ENCODE peak calls at places on chromosome 6, in ten cellular contexts. A is spleen; U is ovary; M is left ventricle myocardium inferior; J is RWPE2; G is GM23248; F is kidney; T is Caco-2; Q is OCI-LY7; C is effector memory CD4-positive, alpha-beta T cell. P is an unnamed sample. For H3K9me3, the result is how much of the 10 kb centered on the place peaks cover.

GRCh38 chr6:81937296-81937937 is 184.9 kb upstream of the TENT5A start:
- DNase-seq in A (no peak), U (no peak), M (no peak), J (no peak), G (peak), F (no peak), T (no peak), Q (no peak), C (no peak), P (no peak)

GRCh38 chr6:139392834-139393233 is 18.4 kb upstream of the CITED2 start:
- DNase-seq in A (no peak), U (no peak), M (no peak), J (no peak), G (peak), F (no peak), T (no peak), Q (no peak), C (no peak), P (no peak)

GRCh38 chr6:159060107-159060506 is 15.3 kb upstream of the TAGAP start:
- DNase-seq in A (no peak), U (no peak), M (no peak), J (no peak), G (no peak), F (no peak), T (no peak), Q (no peak), C (no peak), P (no peak)

GRCh38 chr6:131949909-131950766 is 1.0 kb downstream of the CCN2 start:
- DNase-seq in A (peak), U (peak), M (peak), J (peak), G (peak), F (peak), T (peak), Q (no peak), C (no peak), P (peak)

GRCh38 chr6:97917369-97917768 is 634.4 kb upstream of the MMS22L start:
- DNase-seq in A (no peak), U (no peak), M (no peak), J (no peak), G (no peak), F (no peak), T (no peak), Q (no peak), C (no peak), P (no peak)

GRCh38 chr6:114075777-114076176 is 104.8 kb upstream of the HDAC2 start:
- DNase-seq in A (no peak), U (no peak), M (no peak), J (no peak), G (no peak), F (no peak), T (no peak), Q (no peak), C (no peak), P (no peak)

GRCh38 chr6:116364361-116364760 is 6.4 kb upstream of the DSE start:
- DNase-seq in A (no peak), U (no peak), M (no peak), J (no peak), G (peak), F (no peak), T (no peak), Q (no peak), C (no peak), P (no peak)

GRCh38 chr6:46985943-46986342 is 56.2 kb downstream of the ADGRF1 start:
- DNase-seq in A (no peak), U (no peak), M (no peak), J (no peak), G (peak), F (no peak), T (no peak), Q (no peak), C (no peak), P (no peak)

GRCh38 chr6:25418463-25419052 is 139.4 kb downstream of the CARMIL1 start:
- DNase-seq in A (no peak), U (no peak), M (no peak), J (no peak), G (no peak), F (no peak), T (no peak), Q (no peak), C (no peak), P (no peak)

GRCh38 chr6:5084787-5085637 is at the start of gene PPP1R3G:
- DNase-seq in A (peak), U (peak), M (peak), J (no peak), G (peak), F (peak), T (no peak), Q (no peak), C (no peak), P (peak)

GRCh38 chr6:160431231-160431630 is 83.1 kb downstream of the SLC22A3 start:
- DNase-seq in A (no peak), U (peak), M (peak), J (no peak), G (peak), F (no peak), T (no peak), Q (no peak), C (no peak), P (peak)

GRCh38 chr6:80022803-80023202 is 18.4 kb downstream of the TTK start:
- DNase-seq in A (no peak), U (no peak), M (no peak), J (no peak), G (peak), F (no peak), T (no peak), Q (no peak), C (no peak), P (no peak)

GRCh38 chr6:166516256-166516655 is 70.2 kb downstream of the RAMACL start:
- DNase-seq in A (no peak), U (no peak), M (no peak), J (no peak), G (no peak), F (no peak), T (no peak), Q (no peak), C (no peak), P (no peak)

GRCh38 chr6:30769088-30769852 is 24.9 kb upstream of the IER3 start:
- DNase-seq in A (no peak), U (peak), M (no peak), J (peak), G (peak), F (peak), T (peak), Q (no peak), C (peak), P (peak)

GRCh38 chr6:136646377-136646776 is 96.2 kb upstream of the MAP7 start:
- DNase-seq in A (no peak), U (no peak), M (no peak), J (no peak), G (peak), F (no peak), T (no peak), Q (no peak), C (no peak), P (no peak)

GRCh38 chr6:108275971-108276370 is 15.1 kb upstream of the SNX3 start:
- DNase-seq in A (no peak), U (no peak), M (no peak), J (no peak), G (no peak), F (no peak), T (no peak), Q (no peak), C (no peak), P (no peak)

GRCh38 chr6:152259234-152259633 is 377.9 kb downstream of the SYNE1 start:
- DNase-seq in A (no peak), U (no peak), M (no peak), J (no peak), G (no peak), F (no peak), T (no peak), Q (no peak), C (no peak), P (no peak)

GRCh38 chr6:138695193-138695592 is 78.4 kb upstream of the CCDC28A start:
- DNase-seq in A (no peak), U (no peak), M (no peak), J (no peak), G (no peak), F (no peak), T (no peak), Q (no peak), C (no peak), P (no peak)

GRCh38 chr6:9795880-9796279 is 619.0 kb downstream of the TFAP2A start:
- DNase-seq in A (no peak), U (no peak), M (no peak), J (no peak), G (no peak), F (no peak), T (no peak), Q (no peak), C (no peak), P (no peak)

GRCh38 chr6:28081486-28081751 is 1.1 kb downstream of the ZNF165 start:
- DNase-seq in A (no peak), U (no peak), M (no peak), J (no peak), G (no peak), F (no peak), T (no peak), Q (peak), C (peak), P (no peak)

GRCh38 chr6:139744891-139745290 is 370.4 kb upstream of the CITED2 start:
- DNase-seq in A (no peak), U (no peak), M (no peak), J (no peak), G (no peak), F (no peak), T (no peak), Q (no peak), C (no peak), P (no peak)

GRCh38 chr6:169073311-169073710 is 180.3 kb downstream of the THBS2 start:
- DNase-seq in A (no peak), U (no peak), M (no peak), J (no peak), G (peak), F (no peak), T (peak), Q (no peak), C (no peak), P (no peak)

GRCh38 chr6:4133941-4134838 is 1.2 kb downstream of the ECI2 start:
- DNase-seq in A (peak), U (no peak), M (peak), J (no peak), G (peak), F (no peak), T (no peak), Q (peak), C (no peak), P (peak)

GRCh38 chr6:44002071-44002590 is 125.1 kb downstream of the MRPL14 start:
- DNase-seq in A (peak), U (no peak), M (no peak), J (no peak), G (peak), F (peak), T (peak), Q (no peak), C (no peak), P (no peak)

GRCh38 chr6:79048611-79049010 is 29.4 kb downstream of the PHIP start:
- DNase-seq in A (no peak), U (no peak), M (no peak), J (no peak), G (peak), F (no peak), T (no peak), Q (peak), C (no peak), P (no peak)

GRCh38 chr6:76771076-76771634 is 692.1 kb downstream of the HTR1B start:
- DNase-seq in A (no peak), U (no peak), M (peak), J (no peak), G (no peak), F (no peak), T (no peak), Q (no peak), C (no peak), P (peak)

GRCh38 chr6:47663462-47664216 is 34.7 kb upstream of the ADGRF4 start:
- DNase-seq in A (no peak), U (no peak), M (no peak), J (no peak), G (no peak), F (no peak), T (no peak), Q (no peak), C (no peak), P (no peak)

GRCh38 chr6:75460636-75461035 is 33.0 kb downstream of the FILIP1 start:
- DNase-seq in A (no peak), U (no peak), M (no peak), J (no peak), G (peak), F (no peak), T (no peak), Q (no peak), C (no peak), P (no peak)

GRCh38 chr6:141610741-141611140 is 522.0 kb upstream of the GJE1 start:
- DNase-seq in A (no peak), U (no peak), M (no peak), J (no peak), G (peak), F (peak), T (no peak), Q (no peak), C (no peak), P (no peak)

GRCh38 chr6:170007468-170008240 is 256.2 kb downstream of the ERMARD start:
- DNase-seq in A (no peak), U (no peak), M (no peak), J (no peak), G (no peak), F (no peak), T (no peak), Q (no peak), C (no peak), P (no peak)

GRCh38 chr6:27303613-27304272 is 8.3 kb downstream of the POM121L2 start:
- DNase-seq in A (no peak), U (no peak), M (no peak), J (no peak), G (no peak), F (no peak), T (no peak), Q (no peak), C (no peak), P (no peak)

GRCh38 chr6:113690255-113690956 is 166.7 kb upstream of the MARCKS start:
- DNase-seq in A (no peak), U (no peak), M (no peak), J (no peak), G (peak), F (no peak), T (no peak), Q (no peak), C (no peak), P (no peak)

DNA sequence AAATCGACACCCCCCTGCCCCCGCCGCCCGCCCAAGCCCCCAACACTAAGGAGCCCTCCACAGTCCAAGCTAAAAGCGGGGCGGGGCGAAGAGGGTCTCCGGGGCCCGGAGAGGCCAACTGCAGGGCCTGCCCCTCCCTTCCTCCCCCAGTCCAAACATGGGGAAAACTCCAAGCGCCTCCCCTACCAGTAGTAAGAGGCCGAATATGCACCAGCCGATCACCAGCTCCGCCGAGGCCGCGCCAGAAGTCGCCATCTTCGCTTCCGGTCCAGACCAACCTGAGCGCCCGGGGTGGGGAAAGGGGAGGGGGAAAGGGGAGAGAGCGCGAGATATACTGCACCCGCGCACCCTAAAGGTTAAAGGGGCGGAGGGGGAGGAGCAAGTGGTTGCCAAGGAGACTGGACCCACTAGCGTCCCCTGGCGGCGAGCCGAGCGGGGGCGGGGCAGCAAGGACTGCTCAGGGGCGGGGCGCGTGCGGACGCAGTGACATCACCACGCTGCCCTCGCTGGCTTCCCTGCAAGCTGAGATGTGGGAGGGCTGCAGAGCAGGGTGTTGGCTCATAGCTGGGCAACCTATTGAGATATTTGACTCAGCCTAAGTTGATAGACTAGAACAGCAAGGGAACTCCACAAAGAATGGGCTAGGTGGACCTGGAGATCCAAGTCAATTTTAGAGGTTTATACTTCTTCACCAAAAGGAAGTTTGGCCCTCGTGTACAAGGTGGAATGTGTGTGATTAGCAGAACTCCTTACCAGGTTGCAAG is at the start of gene LMBRD1:
- DNase-seq in A (peak), U (peak), M (peak), J (peak), G (peak), F (peak), T (peak), Q (peak), C (peak), P (peak)
- H3K9me3 ChIP-seq in A (under half), U (under half), M (under half), J (under half), G (under half), F (under half), T (under half), Q (under half), C (under half), P (under half)

GRCh38 chr6:167578371-167578901 is 248.3 kb upstream of the AFDN start:
- DNase-seq in A (no peak), U (no peak), M (no peak), J (no peak), G (no peak), F (no peak), T (no peak), Q (no peak), C (no peak), P (no peak)
- H3K9me3 ChIP-seq in A (under half), U (under half), M (under half), J (under half), G (under half), F (under half), T (under half), Q (under half), C (under half), P (under half)

DNA sequence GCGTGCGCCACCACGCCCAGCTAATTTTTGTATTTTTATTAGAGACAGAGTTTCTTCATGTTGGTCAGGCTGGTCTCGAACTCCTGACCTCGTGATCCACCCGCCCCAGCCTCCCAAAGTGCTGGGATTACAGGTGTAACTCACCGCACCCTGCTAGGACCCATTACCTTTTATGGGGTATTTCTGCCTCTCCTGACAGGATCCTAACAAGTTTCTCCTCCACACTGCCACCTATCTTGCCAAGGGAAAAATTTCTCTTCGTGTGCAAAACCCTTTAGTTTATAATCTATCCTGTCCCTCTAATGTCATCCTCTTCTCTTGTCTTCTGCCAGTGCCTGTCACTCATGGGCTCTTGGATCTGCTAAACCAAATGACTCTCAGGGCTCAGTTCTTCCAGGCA is 1.9 kb downstream of the STMND1 start:
- DNase-seq in A (no peak), U (no peak), M (no peak), J (no peak), G (peak), F (no peak), T (no peak), Q (no peak), C (no peak), P (no peak)
- H3K9me3 ChIP-seq in A (under half), U (under half), M (under half), J (under half), G (under half), F (under half), T (under half), Q (under half), C (under half), P (under half)

DNA sequence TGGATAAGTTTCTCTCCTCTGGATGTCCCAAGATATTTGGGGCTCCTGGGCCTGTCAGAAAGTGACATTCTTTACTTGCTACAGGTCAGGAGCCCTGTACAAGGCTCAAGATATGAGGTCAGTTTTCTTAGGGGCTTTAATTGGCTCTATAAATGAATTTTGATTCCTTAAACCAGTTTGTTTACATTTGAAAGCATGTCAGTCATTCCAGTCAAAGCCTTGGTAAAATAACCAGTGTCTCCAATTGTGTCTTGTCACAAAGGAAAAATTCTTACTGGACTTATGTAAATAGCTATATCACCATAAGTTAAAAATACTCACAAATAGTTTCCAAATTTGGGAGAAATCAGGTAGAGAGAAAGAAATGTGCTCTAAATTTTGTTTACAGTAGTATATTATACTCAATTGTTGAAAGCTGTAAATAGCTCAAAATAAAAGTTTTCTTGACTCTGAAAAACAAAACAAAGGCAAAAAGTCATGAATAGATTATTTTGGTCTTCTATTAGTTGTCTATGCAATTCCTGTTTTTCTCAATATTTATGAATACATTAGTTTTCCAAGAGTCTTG is 22.9 kb downstream of the RNF182 start:
- DNase-seq in A (no peak), U (no peak), M (no peak), J (no peak), G (no peak), F (no peak), T (no peak), Q (no peak), C (no peak), P (no peak)
- H3K9me3 ChIP-seq in A (under half), U (under half), M (under half), J (under half), G (under half), F (under half), T (under half), Q (under half), C (under half), P (under half)

DNA sequence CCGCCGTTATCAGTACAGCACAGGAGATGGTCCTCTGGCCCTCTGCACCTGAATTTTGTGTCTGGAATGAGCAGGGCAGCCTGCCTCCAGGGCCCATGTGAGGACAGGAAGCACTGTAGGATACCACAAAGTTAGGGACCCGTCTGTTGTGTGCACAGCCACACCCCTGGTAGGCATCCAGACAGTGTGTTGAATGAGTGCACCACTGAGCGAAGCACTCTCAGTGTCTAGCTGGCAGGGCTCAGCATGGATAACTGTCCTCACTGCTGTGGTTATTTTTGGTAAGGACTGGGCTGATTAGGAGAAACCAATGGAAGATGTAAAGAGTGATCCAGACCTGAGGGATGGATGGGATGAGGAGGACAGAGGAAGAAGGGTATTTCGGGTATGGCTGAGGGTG is 178.7 kb downstream of the CLIC5 start:
- DNase-seq in A (no peak), U (no peak), M (no peak), J (no peak), G (no peak), F (no peak), T (no peak), Q (no peak), C (no peak), P (no peak)
- H3K9me3 ChIP-seq in A (under half), U (under half), M (under half), J (under half), G (under half), F (under half), T (under half), Q (under half), C (under half), P (under half)

P was measured in right cardiac atrium.